ENCODE peak calls at places on chromosomes 5 and 9, in ten cellular contexts. W is brain microvascular endothelial cell; D is stimulated activated naive CD8-positive, alpha-beta T cell treated with anti-CD3 and anti-CD28 coated beads, Interleukin-15, amount 100 ng/mL, for 72 hours; H is M059J; U is stimulated activated CD4-positive, alpha-beta T cell treated with anti-CD3 and anti-CD28 coated beads, Interleukin-2, amount 100 ng/mL, for 24 hours; K is GM03348; I is MM.1S; Q is NCI-H460; Y is NCI-H2029 treated with DMSO at 0.1 percent for 48 hours; X is HT-29. P is an unnamed sample.

GRCh38 chr9:86545085-86545484 is 190.9 kb upstream of the TUT7 start:
- DNase-seq in Q (no peak), I (no peak), W (no peak), X (no peak), D (no peak), K (peak), U (no peak), Y (no peak), H (no peak), P (no peak)

GRCh38 chr5:72597456-72597948 is 90.3 kb upstream of the ZNF366 start:
- DNase-seq in X (no peak), Q (peak), D (no peak), K (peak), Y (no peak), W (peak), U (no peak), I (no peak), H (peak), P (peak)

GRCh38 chr9:133762488-133763271 is 24.5 kb upstream of the SARDH start:
- DNase-seq in X (no peak), Q (no peak), U (no peak), H (no peak), D (no peak), K (no peak), I (no peak), Y (no peak), W (no peak), P (no peak)

GRCh38 chr9:3696368-3696767 is 170.6 kb upstream of the RFX3 start:
- DNase-seq in X (no peak), H (no peak), I (no peak), W (no peak), Y (no peak), U (no peak), D (no peak), Q (no peak), K (no peak), P (no peak)

GRCh38 chr5:122163151-122164069 is 34.1 kb downstream of the ZNF474 start:
- DNase-seq in Y (no peak), I (no peak), W (peak), X (peak), Q (no peak), U (no peak), D (no peak), H (peak), K (peak), P (peak)

GRCh38 chr9:137838576-137838975 is 39.0 kb upstream of the CACNA1B start:
- DNase-seq in I (no peak), Q (no peak), U (no peak), Y (no peak), H (no peak), D (no peak), K (no peak), X (no peak), W (no peak), P (no peak)

GRCh38 chr5:167030500-167031120 is 1260.8 kb upstream of the WWC1 start:
- DNase-seq in Y (no peak), Q (peak), H (peak), W (no peak), U (no peak), D (no peak), K (peak), X (peak), I (no peak), P (no peak)

GRCh38 chr5:180470966-180471582 is 23.1 kb upstream of the CNOT6 start:
- DNase-seq in W (no peak), X (peak), H (peak), K (peak), Q (peak), D (peak), Y (no peak), U (peak), I (peak), P (peak)

GRCh38 chr9:98806394-98807069 is 938 bp upstream of the GALNT12 start:
- DNase-seq in K (peak), Y (no peak), D (no peak), U (no peak), W (no peak), X (peak), H (peak), I (no peak), Q (no peak), P (peak)

GRCh38 chr9:133121200-133122166 is at the start of gene RALGDS:
- DNase-seq in U (peak), D (peak), Q (peak), I (peak), Y (peak), W (peak), X (peak), K (peak), H (peak), P (peak)

GRCh38 chr9:117092582-117092981 is 322.3 kb downstream of the ASTN2 start:
- DNase-seq in X (no peak), Y (no peak), K (no peak), U (no peak), I (no peak), Q (peak), H (peak), W (no peak), D (no peak), P (no peak)

GRCh38 chr5:139642891-139643871 is 5.0 kb upstream of the CXXC5 start:
- DNase-seq in H (no peak), I (no peak), X (peak), Q (no peak), K (no peak), D (peak), Y (no peak), U (no peak), W (no peak), P (peak)

P was measured in PC-3.